ENCODE peak calls at places on chromosomes 11 and 22, in nine cellular contexts. L is astrocyte of the spinal cord, P is GM10248, C is ovary, Q is PC-3, O is GM23338, J is nephron progenitor cell, T is pancreas, N is progenitor cell of endocrine pancreas. G is an unnamed sample.

GRCh38 chr11:77127969-77128691 is at the start of gene MYO7A:
- DNase-seq in L (no peak), P (no peak), C (peak; percentile 73), Q (no peak), O (peak; percentile 64), J (peak; percentile 87), T (peak; percentile 92), N (peak; percentile 73), G (no peak)

GRCh38 chr22:44549021-44549420 is 51.0 kb upstream of the RTL6 start:
- DNase-seq in L (no peak), P (no peak), C (no peak), Q (no peak), O (no peak), J (no peak), T (no peak), N (no peak), G (no peak)

GRCh38 chr11:36300651-36301050 is 4.6 kb downstream of the PRR5L start:
- DNase-seq in L (peak; percentile 62), P (no peak), C (peak; percentile 28), Q (peak; percentile 59), O (no peak), J (no peak), T (peak; percentile 92), N (no peak), G (no peak)

GRCh38 chr22:23522642-23523251 is 57.3 kb downstream of the IGLL1 start:
- DNase-seq in L (peak; percentile 18), P (no peak), C (peak; percentile 57), Q (peak; percentile 5), O (peak; percentile 27), J (peak; percentile 62), T (peak; percentile 58), N (no peak), G (no peak)

GRCh38 chr11:2304156-2305139 is 2.6 kb downstream of the TSPAN32 start:
- DNase-seq in L (no peak), P (no peak), C (peak; percentile 24), Q (no peak), O (no peak), J (no peak), T (peak; percentile 71), N (no peak), G (no peak)

GRCh38 chr11:3604169-3604568 is 37.6 kb downstream of the ART5 start:
- DNase-seq in L (no peak), P (no peak), C (no peak), Q (no peak), O (no peak), J (no peak), T (no peak), N (no peak), G (no peak)

GRCh38 chr11:134678744-134679143 is 266.7 kb upstream of the B3GAT1 start:
- DNase-seq in L (no peak), P (no peak), C (no peak), Q (no peak), O (no peak), J (no peak), T (no peak), N (no peak), G (no peak)

GRCh38 chr22:33747576-33748180 is 172.6 kb downstream of the LARGE1 start:
- DNase-seq in L (no peak), P (no peak), C (no peak), Q (no peak), O (no peak), J (no peak), T (no peak), N (no peak), G (no peak)

GRCh38 chr11:736431-736830 is 10.8 kb upstream of the TALDO1 start:
- DNase-seq in L (no peak), P (no peak), C (no peak), Q (no peak), O (no peak), J (no peak), T (no peak), N (no peak), G (peak; percentile 31)

GRCh38 chr11:2892215-2893020 is 6.8 kb upstream of the CDKN1C start:
- DNase-seq in L (peak; percentile 59), P (peak; percentile 80), C (peak; percentile 70), Q (peak; percentile 59), O (peak; percentile 88), J (peak; percentile 82), T (peak; percentile 80), N (peak; percentile 65), G (peak; percentile 85)

GRCh38 chr11:75668508-75669297 is at the start of gene MAP6:
- DNase-seq in L (peak; percentile 10), P (peak; percentile 34), C (no peak), Q (peak; percentile 39), O (peak; percentile 73), J (peak; percentile 61), T (peak; percentile 70), N (no peak), G (peak; percentile 58)

GRCh38 chr11:92325416-92325815 is 100.8 kb downstream of the FAT3 start:
- DNase-seq in L (no peak), P (no peak), C (no peak), Q (no peak), O (no peak), J (no peak), T (no peak), N (no peak), G (no peak)

GRCh38 chr11:122659676-122660571 is 4.4 kb downstream of the UBASH3B start:
- DNase-seq in L (no peak), P (no peak), C (no peak), Q (no peak), O (no peak), J (no peak), T (no peak), N (no peak), G (no peak)

GRCh38 chr11:60950933-60951610 is 904 bp downstream of the SLC15A3 start:
- DNase-seq in L (no peak), P (no peak), C (peak; percentile 50), Q (no peak), O (peak; percentile 65), J (peak; percentile 60), T (no peak), N (no peak), G (peak; percentile 47)

GRCh38 chr11:107576497-107577086 is 11.1 kb upstream of the ALKBH8 start:
- DNase-seq in L (peak; percentile 48), P (peak; percentile 62), C (peak; percentile 41), Q (peak; percentile 87), O (peak; percentile 74), J (peak; percentile 59), T (no peak), N (peak; percentile 26), G (peak; percentile 59)

GRCh38 chr11:66310324-66310723 is 6.5 kb downstream of the CD248 start:
- DNase-seq in L (no peak), P (no peak), C (no peak), Q (no peak), O (no peak), J (no peak), T (no peak), N (no peak), G (no peak)

GRCh38 chr11:66311965-66312548 is 4.8 kb downstream of the CD248 start:
- DNase-seq in L (peak; percentile 97), P (peak; percentile 87), C (peak; percentile 94), Q (peak; percentile 89), O (peak; percentile 94), J (peak; percentile 88), T (peak; percentile 95), N (peak; percentile 68), G (peak; percentile 90)

GRCh38 chr11:66312549-66313320 is 4.1 kb downstream of the CD248 start:
- DNase-seq in L (peak; percentile 100), P (peak; percentile 98), C (peak; percentile 100), Q (peak; percentile 99), O (peak; percentile 99), J (peak; percentile 100), T (peak; percentile 99), N (peak; percentile 96), G (peak; percentile 99)

GRCh38 chr11:66313321-66314185 is 3.3 kb downstream of the CD248 start:
- DNase-seq in L (no peak), P (no peak), C (peak; percentile 42), Q (no peak), O (peak; percentile 82), J (peak; percentile 79), T (peak; percentile 82), N (no peak), G (no peak)

GRCh38 chr11:66311470-66311964 is 5.3 kb downstream of the CD248 start:
- DNase-seq in L (no peak), P (no peak), C (no peak), Q (no peak), O (peak; percentile 67), J (no peak), T (no peak), N (no peak), G (no peak)
- TF ChIP-seq CTCF in L (peak; percentile 95), P (peak; percentile 87), C (no peak), Q (no peak), O (no peak), J (peak; percentile 82), T (peak; percentile 69), N (no peak), G (peak; percentile 83)

GRCh38 chr11:62611705-62612365 is 740 bp downstream of the EML3 start:
- DNase-seq in L (peak; percentile 72), P (peak; percentile 66), C (peak; percentile 76), Q (peak; percentile 52), O (peak; percentile 52), J (peak; percentile 44), T (no peak), N (no peak), G (peak; percentile 77)
- TF ChIP-seq CTCF in L (no peak), P (no peak), C (no peak), Q (no peak), O (no peak), J (no peak), T (no peak), N (no peak), G (no peak)

GRCh38 chr11:57568330-57568766 is 876 bp upstream of the UBE2L6 start:
- DNase-seq in L (peak; percentile 68), P (peak; percentile 86), C (peak; percentile 90), Q (peak; percentile 87), O (peak; percentile 93), J (peak; percentile 90), T (no peak), N (no peak), G (no peak)
- TF ChIP-seq CTCF in L (peak; percentile 95), P (no peak), C (peak; percentile 89), Q (peak; percentile 98), O (peak; percentile 96), J (peak; percentile 94), T (peak; percentile 87), N (peak; percentile 88), G (peak; percentile 95)

GRCh38 chr11:72682238-72682872 is 8.1 kb upstream of the PDE2A start:
- DNase-seq in L (no peak), P (no peak), C (no peak), Q (no peak), O (no peak), J (no peak), T (no peak), N (no peak), G (no peak)

GRCh38 chr11:72684236-72684912 is 10.2 kb upstream of the PDE2A start:
- DNase-seq in L (peak; percentile 65), P (peak; percentile 79), C (peak; percentile 60), Q (peak; percentile 82), O (peak; percentile 73), J (peak; percentile 60), T (peak; percentile 81), N (peak; percentile 43), G (peak; percentile 85)

GRCh38 chr11:72681226-72682153 is 7.3 kb upstream of the PDE2A start:
- DNase-seq in L (no peak), P (no peak), C (no peak), Q (no peak), O (no peak), J (no peak), T (no peak), N (no peak), G (no peak)

GRCh38 chr11:72685560-72686480 is 11.6 kb upstream of the PDE2A start:
- DNase-seq in L (no peak), P (no peak), C (peak; percentile 48), Q (no peak), O (no peak), J (no peak), T (no peak), N (no peak), G (no peak)

GRCh38 chr11:72683782-72684200 is 9.6 kb upstream of the PDE2A start:
- DNase-seq in L (peak; percentile 43), P (peak; percentile 85), C (peak; percentile 72), Q (peak; percentile 74), O (peak; percentile 82), J (peak; percentile 93), T (peak; percentile 84), N (peak; percentile 79), G (peak; percentile 89)
- TF ChIP-seq CTCF in L (peak; percentile 97), P (peak; percentile 96), C (peak; percentile 61), Q (peak; percentile 98), O (peak; percentile 98), J (peak; percentile 96), T (peak; percentile 88), N (peak; percentile 85), G (peak; percentile 96)